ENCODE peak calls at places on chromosomes 12 and 14, in nine cellular contexts. One of them, this sample, is unnamed.

GRCh38 chr12:131473261-131473660 is 237.6 kb upstream of the SFSWAP start:
- DNase-seq in T follicular helper cell: no peak
- DNase-seq in posterior vena cava: no peak
- DNase-seq in M059J: no peak
- DNase-seq in CD8-positive, alpha-beta T cell: no peak
- DNase-seq in GM10248: no peak
- DNase-seq in NCI-H2081: no peak
- DNase-seq in stimulated activated CD8-positive, alpha-beta memory T cell treated with anti-CD3 and anti-CD28 coated beads, Interleukin-12 subunit alpha, Interleukin-12 subunit beta, amount 100 ng/mL, for 4 hours: no peak
- DNase-seq in lower lobe of right lung: no peak
- DNase-seq in this sample: peak

GRCh38 chr12:110245278-110245868 is 35.7 kb upstream of the ATP2A2 start:
- DNase-seq in T follicular helper cell: peak
- DNase-seq in posterior vena cava: no peak
- DNase-seq in M059J: no peak
- DNase-seq in CD8-positive, alpha-beta T cell: peak
- DNase-seq in GM10248: peak
- DNase-seq in NCI-H2081: peak
- DNase-seq in stimulated activated CD8-positive, alpha-beta memory T cell treated with anti-CD3 and anti-CD28 coated beads, Interleukin-12 subunit alpha, Interleukin-12 subunit beta, amount 100 ng/mL, for 4 hours: peak
- DNase-seq in lower lobe of right lung: peak
- DNase-seq in this sample: peak

GRCh38 chr12:6538420-6539275 is 4.3 kb downstream of the GAPDH start:
- DNase-seq in T follicular helper cell: no peak
- DNase-seq in posterior vena cava: no peak
- DNase-seq in M059J: peak
- DNase-seq in CD8-positive, alpha-beta T cell: no peak
- DNase-seq in GM10248: no peak
- DNase-seq in NCI-H2081: no peak
- DNase-seq in stimulated activated CD8-positive, alpha-beta memory T cell treated with anti-CD3 and anti-CD28 coated beads, Interleukin-12 subunit alpha, Interleukin-12 subunit beta, amount 100 ng/mL, for 4 hours: no peak
- DNase-seq in lower lobe of right lung: no peak
- DNase-seq in this sample: no peak

GRCh38 chr12:111767362-111768158 is 827 bp downstream of the ALDH2 start:
- DNase-seq in T follicular helper cell: no peak
- DNase-seq in posterior vena cava: no peak
- DNase-seq in M059J: peak
- DNase-seq in CD8-positive, alpha-beta T cell: no peak
- DNase-seq in GM10248: no peak
- DNase-seq in NCI-H2081: no peak
- DNase-seq in stimulated activated CD8-positive, alpha-beta memory T cell treated with anti-CD3 and anti-CD28 coated beads, Interleukin-12 subunit alpha, Interleukin-12 subunit beta, amount 100 ng/mL, for 4 hours: no peak
- DNase-seq in lower lobe of right lung: no peak
- DNase-seq in this sample: no peak

GRCh38 chr12:119312904-119313303 is 21.6 kb upstream of the CCDC60 start:
- DNase-seq in T follicular helper cell: no peak
- DNase-seq in posterior vena cava: no peak
- DNase-seq in M059J: no peak
- DNase-seq in CD8-positive, alpha-beta T cell: no peak
- DNase-seq in GM10248: no peak
- DNase-seq in NCI-H2081: no peak
- DNase-seq in stimulated activated CD8-positive, alpha-beta memory T cell treated with anti-CD3 and anti-CD28 coated beads, Interleukin-12 subunit alpha, Interleukin-12 subunit beta, amount 100 ng/mL, for 4 hours: no peak
- DNase-seq in lower lobe of right lung: no peak
- DNase-seq in this sample: no peak

GRCh38 chr12:55188974-55189556 is 31.8 kb upstream of the OR10A7 start:
- DNase-seq in T follicular helper cell: peak
- DNase-seq in posterior vena cava: no peak
- DNase-seq in M059J: peak
- DNase-seq in CD8-positive, alpha-beta T cell: peak
- DNase-seq in GM10248: peak
- DNase-seq in NCI-H2081: peak
- DNase-seq in stimulated activated CD8-positive, alpha-beta memory T cell treated with anti-CD3 and anti-CD28 coated beads, Interleukin-12 subunit alpha, Interleukin-12 subunit beta, amount 100 ng/mL, for 4 hours: no peak
- DNase-seq in lower lobe of right lung: no peak
- DNase-seq in this sample: no peak

GRCh38 chr12:2855546-2855945 is 1.3 kb downstream of the TEX52 start:
- DNase-seq in T follicular helper cell: no peak
- DNase-seq in posterior vena cava: peak
- DNase-seq in M059J: no peak
- DNase-seq in CD8-positive, alpha-beta T cell: no peak
- DNase-seq in GM10248: no peak
- DNase-seq in NCI-H2081: no peak
- DNase-seq in stimulated activated CD8-positive, alpha-beta memory T cell treated with anti-CD3 and anti-CD28 coated beads, Interleukin-12 subunit alpha, Interleukin-12 subunit beta, amount 100 ng/mL, for 4 hours: no peak
- DNase-seq in lower lobe of right lung: no peak
- DNase-seq in this sample: no peak

GRCh38 chr12:44247588-44247987 is 411.7 kb downstream of the TMEM117 start:
- DNase-seq in T follicular helper cell: no peak
- DNase-seq in posterior vena cava: no peak
- DNase-seq in M059J: no peak
- DNase-seq in CD8-positive, alpha-beta T cell: no peak
- DNase-seq in GM10248: no peak
- DNase-seq in NCI-H2081: no peak
- DNase-seq in stimulated activated CD8-positive, alpha-beta memory T cell treated with anti-CD3 and anti-CD28 coated beads, Interleukin-12 subunit alpha, Interleukin-12 subunit beta, amount 100 ng/mL, for 4 hours: no peak
- DNase-seq in lower lobe of right lung: no peak
- DNase-seq in this sample: no peak

GRCh38 chr12:129693731-129694130 is 210.1 kb downstream of the TMEM132D start:
- DNase-seq in T follicular helper cell: no peak
- DNase-seq in posterior vena cava: no peak
- DNase-seq in M059J: peak
- DNase-seq in CD8-positive, alpha-beta T cell: no peak
- DNase-seq in GM10248: no peak
- DNase-seq in NCI-H2081: no peak
- DNase-seq in stimulated activated CD8-positive, alpha-beta memory T cell treated with anti-CD3 and anti-CD28 coated beads, Interleukin-12 subunit alpha, Interleukin-12 subunit beta, amount 100 ng/mL, for 4 hours: no peak
- DNase-seq in lower lobe of right lung: no peak
- DNase-seq in this sample: no peak

GRCh38 chr12:44184499-44185206 is 348.8 kb downstream of the TMEM117 start:
- DNase-seq in T follicular helper cell: no peak
- DNase-seq in posterior vena cava: no peak
- DNase-seq in M059J: no peak
- DNase-seq in CD8-positive, alpha-beta T cell: no peak
- DNase-seq in GM10248: peak
- DNase-seq in NCI-H2081: no peak
- DNase-seq in stimulated activated CD8-positive, alpha-beta memory T cell treated with anti-CD3 and anti-CD28 coated beads, Interleukin-12 subunit alpha, Interleukin-12 subunit beta, amount 100 ng/mL, for 4 hours: no peak
- DNase-seq in lower lobe of right lung: no peak
- DNase-seq in this sample: no peak

GRCh38 chr12:47844264-47845020 is 24.7 kb upstream of the HDAC7 start:
- DNase-seq in T follicular helper cell: no peak
- DNase-seq in posterior vena cava: peak
- DNase-seq in M059J: no peak
- DNase-seq in CD8-positive, alpha-beta T cell: no peak
- DNase-seq in GM10248: no peak
- DNase-seq in NCI-H2081: no peak
- DNase-seq in stimulated activated CD8-positive, alpha-beta memory T cell treated with anti-CD3 and anti-CD28 coated beads, Interleukin-12 subunit alpha, Interleukin-12 subunit beta, amount 100 ng/mL, for 4 hours: no peak
- DNase-seq in lower lobe of right lung: peak
- DNase-seq in this sample: peak

GRCh38 chr12:122028601-122029560 is 7.2 kb downstream of the BCL7A start:
- DNase-seq in T follicular helper cell: no peak
- DNase-seq in posterior vena cava: no peak
- DNase-seq in M059J: peak
- DNase-seq in CD8-positive, alpha-beta T cell: peak
- DNase-seq in GM10248: peak
- DNase-seq in NCI-H2081: peak
- DNase-seq in stimulated activated CD8-positive, alpha-beta memory T cell treated with anti-CD3 and anti-CD28 coated beads, Interleukin-12 subunit alpha, Interleukin-12 subunit beta, amount 100 ng/mL, for 4 hours: peak
- DNase-seq in lower lobe of right lung: no peak
- DNase-seq in this sample: no peak

GRCh38 chr14:68977741-68978549 is 1.2 kb downstream of the ACTN1 start:
- DNase-seq in T follicular helper cell: peak
- DNase-seq in posterior vena cava: peak
- DNase-seq in M059J: peak
- DNase-seq in CD8-positive, alpha-beta T cell: peak
- DNase-seq in GM10248: no peak
- DNase-seq in NCI-H2081: peak
- DNase-seq in stimulated activated CD8-positive, alpha-beta memory T cell treated with anti-CD3 and anti-CD28 coated beads, Interleukin-12 subunit alpha, Interleukin-12 subunit beta, amount 100 ng/mL, for 4 hours: peak
- DNase-seq in lower lobe of right lung: peak
- DNase-seq in this sample: peak

GRCh38 chr14:105250986-105251385 is 2.7 kb downstream of the BTBD6 start:
- DNase-seq in T follicular helper cell: no peak
- DNase-seq in posterior vena cava: no peak
- DNase-seq in M059J: no peak
- DNase-seq in CD8-positive, alpha-beta T cell: no peak
- DNase-seq in GM10248: no peak
- DNase-seq in NCI-H2081: no peak
- DNase-seq in stimulated activated CD8-positive, alpha-beta memory T cell treated with anti-CD3 and anti-CD28 coated beads, Interleukin-12 subunit alpha, Interleukin-12 subunit beta, amount 100 ng/mL, for 4 hours: no peak
- DNase-seq in lower lobe of right lung: no peak
- DNase-seq in this sample: no peak

GRCh38 chr12:48263617-48264016 is 60.5 kb upstream of the OR10AD1 start:
- DNase-seq in T follicular helper cell: no peak
- DNase-seq in posterior vena cava: no peak
- DNase-seq in M059J: no peak
- DNase-seq in CD8-positive, alpha-beta T cell: no peak
- DNase-seq in GM10248: no peak
- DNase-seq in NCI-H2081: no peak
- DNase-seq in stimulated activated CD8-positive, alpha-beta memory T cell treated with anti-CD3 and anti-CD28 coated beads, Interleukin-12 subunit alpha, Interleukin-12 subunit beta, amount 100 ng/mL, for 4 hours: no peak
- DNase-seq in lower lobe of right lung: no peak
- DNase-seq in this sample: no peak

GRCh38 chr12:5487971-5488955 is 56.4 kb downstream of the NTF3 start:
- DNase-seq in T follicular helper cell: no peak
- DNase-seq in posterior vena cava: no peak
- DNase-seq in M059J: peak
- DNase-seq in CD8-positive, alpha-beta T cell: no peak
- DNase-seq in GM10248: no peak
- DNase-seq in NCI-H2081: peak
- DNase-seq in stimulated activated CD8-positive, alpha-beta memory T cell treated with anti-CD3 and anti-CD28 coated beads, Interleukin-12 subunit alpha, Interleukin-12 subunit beta, amount 100 ng/mL, for 4 hours: no peak
- DNase-seq in lower lobe of right lung: no peak
- DNase-seq in this sample: no peak

GRCh38 chr12:52568111-52568510 is 5.5 kb downstream of the KRT74 start:
- DNase-seq in T follicular helper cell: no peak
- DNase-seq in posterior vena cava: no peak
- DNase-seq in M059J: no peak
- DNase-seq in CD8-positive, alpha-beta T cell: no peak
- DNase-seq in GM10248: no peak
- DNase-seq in NCI-H2081: no peak
- DNase-seq in stimulated activated CD8-positive, alpha-beta memory T cell treated with anti-CD3 and anti-CD28 coated beads, Interleukin-12 subunit alpha, Interleukin-12 subunit beta, amount 100 ng/mL, for 4 hours: no peak
- DNase-seq in lower lobe of right lung: no peak
- DNase-seq in this sample: no peak

GRCh38 chr14:93105362-93105761 is 10.4 kb downstream of the ITPK1 start:
- DNase-seq in T follicular helper cell: no peak
- DNase-seq in posterior vena cava: no peak
- DNase-seq in M059J: peak
- DNase-seq in CD8-positive, alpha-beta T cell: no peak
- DNase-seq in GM10248: no peak
- DNase-seq in NCI-H2081: no peak
- DNase-seq in stimulated activated CD8-positive, alpha-beta memory T cell treated with anti-CD3 and anti-CD28 coated beads, Interleukin-12 subunit alpha, Interleukin-12 subunit beta, amount 100 ng/mL, for 4 hours: no peak
- DNase-seq in lower lobe of right lung: peak
- DNase-seq in this sample: peak

GRCh38 chr12:41511247-41511646 is 323.1 kb downstream of the PDZRN4 start:
- DNase-seq in T follicular helper cell: no peak
- DNase-seq in posterior vena cava: no peak
- DNase-seq in M059J: no peak
- DNase-seq in CD8-positive, alpha-beta T cell: no peak
- DNase-seq in GM10248: no peak
- DNase-seq in NCI-H2081: no peak
- DNase-seq in stimulated activated CD8-positive, alpha-beta memory T cell treated with anti-CD3 and anti-CD28 coated beads, Interleukin-12 subunit alpha, Interleukin-12 subunit beta, amount 100 ng/mL, for 4 hours: no peak
- DNase-seq in lower lobe of right lung: no peak
- DNase-seq in this sample: no peak

GRCh38 chr14:32073537-32074189 is 3.4 kb upstream of the ARHGAP5 start:
- DNase-seq in T follicular helper cell: peak
- DNase-seq in posterior vena cava: no peak
- DNase-seq in M059J: peak
- DNase-seq in CD8-positive, alpha-beta T cell: peak
- DNase-seq in GM10248: peak
- DNase-seq in NCI-H2081: peak
- DNase-seq in stimulated activated CD8-positive, alpha-beta memory T cell treated with anti-CD3 and anti-CD28 coated beads, Interleukin-12 subunit alpha, Interleukin-12 subunit beta, amount 100 ng/mL, for 4 hours: no peak
- DNase-seq in lower lobe of right lung: no peak
- DNase-seq in this sample: no peak

GRCh38 chr12:114668151-114668891 is 15.7 kb downstream of the TBX3 start:
- DNase-seq in T follicular helper cell: no peak
- DNase-seq in posterior vena cava: peak
- DNase-seq in M059J: peak
- DNase-seq in CD8-positive, alpha-beta T cell: no peak
- DNase-seq in GM10248: peak
- DNase-seq in NCI-H2081: no peak
- DNase-seq in stimulated activated CD8-positive, alpha-beta memory T cell treated with anti-CD3 and anti-CD28 coated beads, Interleukin-12 subunit alpha, Interleukin-12 subunit beta, amount 100 ng/mL, for 4 hours: no peak
- DNase-seq in lower lobe of right lung: peak
- DNase-seq in this sample: peak

GRCh38 chr12:42091769-42092168 is 52.9 kb downstream of the GXYLT1 start:
- DNase-seq in T follicular helper cell: no peak
- DNase-seq in posterior vena cava: no peak
- DNase-seq in M059J: no peak
- DNase-seq in CD8-positive, alpha-beta T cell: no peak
- DNase-seq in GM10248: no peak
- DNase-seq in NCI-H2081: no peak
- DNase-seq in stimulated activated CD8-positive, alpha-beta memory T cell treated with anti-CD3 and anti-CD28 coated beads, Interleukin-12 subunit alpha, Interleukin-12 subunit beta, amount 100 ng/mL, for 4 hours: no peak
- DNase-seq in lower lobe of right lung: no peak
- DNase-seq in this sample: no peak

GRCh38 chr12:31906581-31907286 is 52.5 kb upstream of the RESF1 start:
- DNase-seq in T follicular helper cell: no peak
- DNase-seq in posterior vena cava: no peak
- DNase-seq in M059J: no peak
- DNase-seq in CD8-positive, alpha-beta T cell: no peak
- DNase-seq in GM10248: no peak
- DNase-seq in NCI-H2081: no peak
- DNase-seq in stimulated activated CD8-positive, alpha-beta memory T cell treated with anti-CD3 and anti-CD28 coated beads, Interleukin-12 subunit alpha, Interleukin-12 subunit beta, amount 100 ng/mL, for 4 hours: no peak
- DNase-seq in lower lobe of right lung: peak
- DNase-seq in this sample: no peak